ENCODE peak calls at places on chromosomes 16 and 17, in five cellular contexts. Y is CD4-positive, alpha-beta T cell; W is stomach; K is left ventricle myocardium inferior; U is heart right ventricle. G is an unnamed sample. For H3K9me3, the result is how much of the 10 kb centered on the place peaks cover.

GRCh38 chr16:3058173-3059030 is 7.0 kb upstream of the IL32 start:
- DNase-seq in Y (peak), W (peak), U (peak), K (peak), G (no peak)

GRCh38 chr16:28569011-28569410 is 15.3 kb downstream of the SGF29 start:
- DNase-seq in K (no peak), U (no peak), Y (no peak), W (no peak), G (no peak)

GRCh38 chr16:85945424-85945751 is 46.4 kb downstream of the IRF8 start:
- DNase-seq in U (no peak), K (no peak), W (no peak), Y (no peak), G (no peak)

GRCh38 chr16:25014500-25015147 is 545 bp downstream of the ARHGAP17 start:
- DNase-seq in Y (no peak), U (peak), W (peak), K (peak), G (peak)

GRCh38 chr17:30961213-30962188 is 9.3 kb upstream of the RNF135 start:
- DNase-seq in W (peak), Y (no peak), K (no peak), U (no peak), G (no peak)

GRCh38 chr17:11245792-11246191 is 4.8 kb downstream of the SHISA6 start:
- DNase-seq in Y (no peak), U (no peak), W (no peak), K (no peak), G (no peak)

GRCh38 chr17:78708510-78708973 is 73.5 kb downstream of the CYTH1 start:
- DNase-seq in Y (peak), U (peak), W (peak), K (peak), G (peak)

GRCh38 chr17:45432405-45433113 is at the start of gene ARHGAP27:
- DNase-seq in Y (no peak), K (peak), U (peak), W (peak), G (no peak)

GRCh38 chr16:14003119-14003570 is 68.0 kb upstream of the MRTFB start:
- DNase-seq in W (no peak), K (peak), Y (no peak), U (peak), G (no peak)

GRCh38 chr16:89907055-89907814 is 11.4 kb upstream of the MC1R start:
- DNase-seq in U (no peak), Y (no peak), K (no peak), W (no peak), G (no peak)

GRCh38 chr17:5123343-5124124 is 7.7 kb downstream of the USP6 start:
- DNase-seq in U (no peak), Y (no peak), K (no peak), W (peak), G (no peak)

GRCh38 chr16:86505899-86506864 is 4.1 kb upstream of the FOXF1 start:
- DNase-seq in W (no peak), U (no peak), Y (no peak), K (no peak), G (no peak)

GRCh38 chr16:19804538-19805323 is 79.9 kb downstream of the GPRC5B start:
- DNase-seq in Y (peak), W (peak), K (peak), U (peak), G (no peak)

GRCh38 chr16:54366943-54367342 is 80.4 kb upstream of the IRX3 start:
- DNase-seq in Y (no peak), K (no peak), U (no peak), W (no peak), G (no peak)

GRCh38 chr17:43418441-43419374 is 19.9 kb downstream of the ARL4D start:
- DNase-seq in K (peak), U (peak), Y (no peak), W (no peak), G (no peak)

GRCh38 chr16:17776888-17777287 is 306.1 kb upstream of the XYLT1 start:
- DNase-seq in K (no peak), Y (no peak), U (no peak), W (no peak), G (no peak)

GRCh38 chr17:14201087-14201486 is 35.6 kb downstream of the CDRT15 start:
- DNase-seq in Y (peak), K (no peak), U (no peak), W (no peak), G (peak)

GRCh38 chr16:86387461-86388440 is 122.6 kb upstream of the FOXF1 start:
- DNase-seq in K (no peak), U (no peak), W (no peak), Y (no peak), G (no peak)

GRCh38 chr17:65553646-65554567 is 7.5 kb downstream of the AXIN2 start:
- DNase-seq in W (no peak), U (no peak), Y (no peak), K (no peak), G (no peak)

GRCh38 chr17:3960764-3961163 is 3.5 kb downstream of the ATP2A3 start:
- DNase-seq in K (no peak), U (no peak), W (no peak), Y (no peak), G (no peak)

GRCh38 chr16:75058815-75059214 is 57.8 kb downstream of the LDHD start:
- DNase-seq in K (no peak), W (no peak), U (no peak), Y (no peak), G (no peak)

GRCh38 chr17:75785016-75785769 is 587 bp downstream of the UNK start:
- DNase-seq in W (peak), K (peak), U (peak), Y (peak), G (peak)

GRCh38 chr16:70529051-70529777 is 5.6 kb downstream of the SF3B3 start:
- DNase-seq in W (no peak), U (no peak), K (no peak), Y (no peak), G (no peak)

GRCh38 chr17:48510761-48511604 is 19.8 kb downstream of the HOXB1 start:
- DNase-seq in K (no peak), U (no peak), W (no peak), Y (peak), G (no peak)

GRCh38 chr17:73359255-73359816 is 47.5 kb upstream of the CDC42EP4 start:
- DNase-seq in W (no peak), Y (no peak), K (no peak), U (no peak), G (no peak)

GRCh38 chr16:85750021-85750826 is 672 bp downstream of the C16orf74 start:
- DNase-seq in U (peak), Y (no peak), K (peak), W (peak), G (no peak)

GRCh38 chr17:80955078-80955477 is 36.6 kb upstream of the CHMP6 start:
- DNase-seq in Y (no peak), K (no peak), U (no peak), W (no peak), G (no peak)

GRCh38 chr16:57888128-57888527 is 82.8 kb downstream of the CNGB1 start:
- DNase-seq in K (no peak), W (no peak), U (no peak), Y (no peak), G (no peak)

GRCh38 chr16:8572919-8573724 is 17.2 kb downstream of the TMEM114 start:
- DNase-seq in W (no peak), K (no peak), Y (no peak), U (no peak), G (no peak)

GRCh38 chr17:4475463-4475862 is 23.2 kb upstream of the SPNS2 start:
- DNase-seq in Y (no peak), U (no peak), W (no peak), K (no peak), G (no peak)

GRCh38 chr16:68236804-68237242 is 896 bp upstream of the ESRP2 start:
- DNase-seq in K (no peak), W (no peak), U (no peak), Y (no peak), G (no peak)

GRCh38 chr17:56648814-56649213 is 55.3 kb downstream of the NOG start:
- DNase-seq in W (no peak), U (no peak), Y (no peak), K (no peak), G (no peak)

GRCh38 chr16:35631261-35631945 is 2172.0 kb downstream of the TP53TG3F start:
- DNase-seq in U (no peak), W (no peak), Y (no peak), K (no peak), G (no peak)
- H3K9me3 ChIP-seq in U (under half), W (under half), Y (under half), K (under half), G (under half)

GRCh38 chr17:27089929-27090247 is 204.0 kb upstream of the WSB1 start:
- DNase-seq in W (no peak), Y (no peak), U (no peak), K (no peak), G (no peak)
- H3K9me3 ChIP-seq in W (under half), Y (under half), U (under half), K (under half), G (under half)

GRCh38 chr16:35497399-35497798 is 2038.0 kb downstream of the TP53TG3F start:
- DNase-seq in W (no peak), Y (no peak), K (no peak), U (no peak), G (no peak)
- H3K9me3 ChIP-seq in W (under half), Y (under half), K (under half), U (under half), G (under half)

DNA sequence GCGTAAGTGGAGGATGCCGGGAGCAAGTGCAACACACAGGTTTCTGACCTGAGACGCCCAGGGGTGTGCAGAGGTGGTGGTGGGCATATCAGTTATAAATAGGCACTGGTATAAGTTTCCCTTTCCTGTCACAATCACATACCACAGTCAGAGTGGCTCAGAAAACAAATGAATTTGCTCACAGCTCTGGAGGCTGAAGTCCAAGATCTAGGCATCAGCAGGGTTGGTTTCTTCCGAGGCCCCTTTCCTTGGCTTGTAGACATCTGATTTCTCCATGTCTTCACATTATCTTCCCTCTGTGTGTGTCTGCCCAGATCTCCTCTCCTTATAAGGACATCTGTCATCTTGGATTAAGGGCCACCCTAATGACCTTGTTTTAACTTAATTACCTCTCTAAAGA is 250.5 kb upstream of the TNRC6C start:
- DNase-seq in Y (no peak), W (no peak), U (no peak), K (no peak), G (no peak)
- H3K9me3 ChIP-seq in Y (under half), W (under half), U (under half), K (under half), G (under half)

DNA sequence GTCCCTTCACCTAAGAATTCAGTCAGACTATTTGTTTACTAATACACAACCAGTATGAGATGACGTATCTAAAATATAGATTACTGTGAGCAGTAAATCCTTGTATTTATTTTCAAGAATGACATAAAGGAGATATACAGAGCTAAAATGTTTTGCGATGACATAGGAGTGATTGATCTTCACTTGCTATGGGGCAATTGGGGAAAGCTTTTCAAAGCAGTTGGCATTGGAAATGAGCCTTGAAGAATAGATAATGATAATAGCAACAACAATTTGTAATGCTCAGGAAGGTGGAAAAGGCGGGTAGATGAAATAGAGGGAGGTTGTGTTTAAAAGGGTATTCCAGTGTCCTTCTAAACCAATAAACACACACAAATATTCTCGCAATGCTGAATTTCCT is 623.7 kb downstream of the CDH8 start:
- DNase-seq in U (no peak), Y (no peak), K (no peak), W (no peak), G (no peak)
- H3K9me3 ChIP-seq in U (under half), Y (under half), K (under half), W (under half), G (under half)

G was measured in T-helper 17 cell.